ENCODE peak calls at places on chromosomes 13 and 19, in six cellular contexts. X is aorta; G is A549; C is BJ; N is left ventricle myocardium inferior; Y is CD8-positive, alpha-beta memory T cell. S is an unnamed sample.

GRCh38 chr19:3479177-3479818 is 1.0 kb downstream of the SMIM24 start:
- DNase-seq in N (no peak), X (no peak), C (no peak), Y (peak; percentile 51), G (peak; percentile 66), S (no peak)

GRCh38 chr19:29263305-29264080 is 50.5 kb upstream of the UQCRFS1 start:
- DNase-seq in Y (peak; percentile 35), N (peak; percentile 32), C (no peak), X (no peak), G (peak; percentile 64), S (no peak)

GRCh38 chr13:29758591-29759114 is 91.8 kb downstream of the UBL3 start:
- DNase-seq in G (no peak), C (no peak), N (no peak), Y (peak; percentile 32), X (no peak), S (no peak)

GRCh38 chr13:97426695-97427094 is 7.3 kb upstream of the RAP2A start:
- DNase-seq in X (no peak), G (no peak), Y (no peak), N (no peak), C (no peak), S (no peak)

GRCh38 chr13:61463027-61463426 is 47.4 kb upstream of the PCDH20 start:
- DNase-seq in N (no peak), X (no peak), Y (no peak), C (no peak), G (no peak), S (no peak)

GRCh38 chr19:48813123-48813911 is 2.5 kb upstream of the BCAT2 start:
- DNase-seq in C (no peak), X (no peak), G (no peak), Y (no peak), N (no peak), S (no peak)

GRCh38 chr19:47226426-47227346 is 4.3 kb downstream of the BBC3 start:
- DNase-seq in X (peak; percentile 90), Y (peak; percentile 59), G (peak; percentile 95), C (peak; percentile 35), N (peak; percentile 89), S (peak; percentile 69)

GRCh38 chr19:54573330-54573872 is at the start of gene LILRA2:
- DNase-seq in C (no peak), X (no peak), Y (no peak), N (no peak), G (no peak), S (no peak)

GRCh38 chr19:19081642-19082151 is 17.9 kb downstream of the SLC25A42 start:
- DNase-seq in X (no peak), N (peak; percentile 66), Y (no peak), G (no peak), C (no peak), S (no peak)

GRCh38 chr13:98345103-98345899 is 168.2 kb upstream of the RNF113B start:
- DNase-seq in N (no peak), X (no peak), Y (no peak), C (no peak), G (no peak), S (peak; percentile 9)

GRCh38 chr13:72808917-72809500 is 27.1 kb downstream of the PIBF1 start:
- DNase-seq in X (no peak), C (no peak), N (no peak), Y (no peak), G (peak; percentile 9), S (no peak)

GRCh38 chr19:4867534-4868285 is at the start of gene PLIN3:
- DNase-seq in X (peak; percentile 100), G (peak; percentile 96), C (peak; percentile 67), Y (peak; percentile 84), N (peak; percentile 98), S (peak; percentile 96)

GRCh38 chr13:23579886-23580706 is 9.9 kb downstream of the TNFRSF19 start:
- DNase-seq in X (no peak), G (no peak), N (no peak), Y (no peak), C (no peak), S (no peak)

GRCh38 chr19:35211545-35212230 is 16.9 kb downstream of the FAM187B start:
- DNase-seq in C (no peak), N (peak; percentile 33), G (no peak), X (no peak), Y (peak; percentile 77), S (peak; percentile 42)

GRCh38 chr19:35209646-35210045 is 18.9 kb downstream of the FAM187B start:
- DNase-seq in G (no peak), Y (no peak), N (no peak), C (no peak), X (no peak), S (no peak)

GRCh38 chr19:35213678-35214632 is 14.6 kb downstream of the FAM187B start:
- DNase-seq in Y (peak; percentile 70), C (no peak), X (peak; percentile 61), G (peak; percentile 85), N (peak; percentile 35), S (peak; percentile 58)

GRCh38 chr19:35214766-35215422 is 13.6 kb downstream of the FAM187B start:
- DNase-seq in C (no peak), N (no peak), X (no peak), G (no peak), Y (no peak), S (no peak)

DNA sequence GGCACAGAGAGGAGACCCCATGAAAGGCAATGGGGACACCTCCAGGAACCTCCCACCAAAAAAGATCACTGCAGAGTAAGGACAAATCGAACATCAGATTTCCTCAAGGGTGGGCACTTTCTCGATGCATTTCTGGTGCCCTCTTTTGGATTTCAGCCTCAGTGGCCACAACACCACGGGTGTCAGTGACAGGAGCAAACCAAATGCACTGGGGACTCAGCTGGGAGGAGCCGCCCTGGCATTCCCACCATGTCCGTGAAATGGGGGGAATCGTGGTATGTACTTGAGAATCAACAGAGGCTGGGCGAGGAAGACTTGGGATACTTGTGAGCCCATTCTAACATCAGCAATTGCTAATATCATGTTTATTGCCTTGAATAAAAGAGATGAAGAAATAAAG is 16.3 kb downstream of the FAM187B start:
- DNase-seq in X (no peak), N (no peak), Y (no peak), G (no peak), C (no peak), S (no peak)
- H3K4me3 ChIP-seq in X (no peak overlapping the region), N (no peak overlapping the region), Y (peak overlapping the region; percentile 18), G (no peak overlapping the region), C (no peak overlapping the region), S (no peak overlapping the region)

DNA sequence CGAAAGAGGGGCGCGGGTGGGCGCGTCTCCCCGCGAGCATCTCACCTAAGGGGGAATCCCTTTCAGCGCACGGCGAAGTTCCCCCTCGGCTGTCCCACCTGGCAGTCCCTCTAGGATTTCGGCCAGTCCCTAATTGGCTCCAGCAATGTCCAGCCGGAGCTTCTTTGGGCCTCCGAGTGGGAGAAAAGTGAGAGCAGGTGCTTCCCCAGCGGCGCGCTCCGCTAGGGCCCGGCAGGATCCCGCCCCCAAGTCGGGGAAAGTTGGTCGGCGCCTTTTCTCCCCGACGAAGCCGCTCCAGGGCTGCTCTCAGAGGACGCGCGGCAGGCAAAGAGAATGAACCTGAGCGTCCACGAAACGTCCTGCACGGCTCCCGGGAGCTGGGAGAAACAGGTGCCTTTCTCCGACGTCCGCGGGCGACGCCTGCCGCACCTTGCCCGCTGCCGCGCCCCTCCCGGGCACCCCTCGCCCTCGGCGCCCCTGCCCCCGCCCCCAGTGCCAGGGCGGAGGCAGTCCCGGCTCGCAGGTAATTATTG is 366 bp upstream of the KL start:
- DNase-seq in Y (no peak), C (no peak), X (peak; percentile 77), N (peak; percentile 19), G (no peak), S (no peak)
- H3K4me3 ChIP-seq in Y (no peak overlapping the region), C (no peak overlapping the region), X (no peak overlapping the region), N (peak overlapping the region; percentile 76), G (peak overlapping the region; percentile 47), S (peak overlapping the region; percentile 33)

GRCh38 chr13:110262494-110262893 is 44.5 kb downstream of the COL4A1 start:
- DNase-seq in Y (no peak), C (no peak), N (no peak), X (no peak), G (no peak), S (no peak)

GRCh38 chr13:110259651-110260050 is 47.3 kb downstream of the COL4A1 start:
- DNase-seq in C (no peak), Y (no peak), N (no peak), X (no peak), G (no peak), S (no peak)

GRCh38 chr13:110262944-110263343 is 44.0 kb downstream of the COL4A1 start:
- DNase-seq in C (no peak), G (no peak), X (no peak), N (no peak), Y (no peak), S (no peak)

GRCh38 chr13:110262082-110262436 is 44.9 kb downstream of the COL4A1 start:
- DNase-seq in Y (no peak), G (no peak), X (no peak), N (no peak), C (no peak), S (no peak)

DNA sequence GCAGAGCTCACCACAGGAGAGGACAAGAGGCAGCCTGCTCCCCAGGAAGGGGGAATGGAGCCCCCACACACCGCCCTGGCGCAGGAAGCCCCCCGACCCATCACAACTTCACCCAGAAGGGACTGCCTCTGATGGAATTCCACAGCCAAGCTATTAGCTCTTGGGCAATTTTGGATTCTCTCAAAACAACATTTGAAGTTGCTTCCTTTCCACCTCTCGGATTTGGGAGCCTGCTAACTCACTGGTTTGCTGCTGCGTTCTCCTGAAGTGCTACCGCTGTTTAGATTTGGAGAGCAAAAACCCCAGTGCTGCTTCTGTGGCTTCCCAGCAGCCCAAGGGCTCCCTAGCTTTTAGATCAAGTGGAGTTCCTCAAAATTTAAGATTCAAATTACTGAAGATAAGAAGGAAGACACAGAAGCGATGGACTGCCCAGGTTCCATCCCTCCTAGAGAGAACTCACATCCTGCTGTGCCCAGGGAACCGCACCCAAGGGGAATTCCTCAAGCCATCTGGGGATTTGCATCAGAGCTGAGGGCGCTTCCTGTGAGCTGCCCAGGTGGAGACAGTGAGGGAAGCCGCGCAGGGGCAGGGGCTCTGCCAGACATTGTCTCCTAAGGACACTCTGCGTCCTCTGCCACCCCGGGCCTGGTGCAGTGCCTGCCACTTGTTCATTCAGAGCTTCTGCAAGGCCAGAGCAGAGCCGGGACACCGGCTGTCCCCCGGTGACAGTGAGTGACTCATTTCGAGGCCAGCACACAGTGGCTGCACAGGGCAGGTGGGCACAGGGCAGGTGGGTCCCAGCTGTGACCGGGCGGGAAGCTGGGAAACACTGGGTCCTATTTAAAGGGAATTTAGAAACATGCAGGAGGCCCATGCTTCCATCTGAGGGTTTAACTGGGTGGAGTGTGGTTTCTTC is 45.5 kb downstream of the COL4A1 start:
- DNase-seq in G (no peak), Y (no peak), C (no peak), N (no peak), X (no peak), S (no peak)
- H3K4me3 ChIP-seq in G (no peak overlapping the region), Y (no peak overlapping the region), C (no peak overlapping the region), N (no peak overlapping the region), X (no peak overlapping the region), S (no peak overlapping the region)

GRCh38 chr13:106882222-106882621 is 314.3 kb upstream of the ARGLU1 start:
- DNase-seq in N (no peak), X (no peak), Y (no peak), C (no peak), G (no peak), S (no peak)

GRCh38 chr13:106887686-106888085 is 319.7 kb upstream of the ARGLU1 start:
- DNase-seq in C (no peak), G (no peak), N (no peak), Y (no peak), X (no peak), S (no peak)

DNA sequence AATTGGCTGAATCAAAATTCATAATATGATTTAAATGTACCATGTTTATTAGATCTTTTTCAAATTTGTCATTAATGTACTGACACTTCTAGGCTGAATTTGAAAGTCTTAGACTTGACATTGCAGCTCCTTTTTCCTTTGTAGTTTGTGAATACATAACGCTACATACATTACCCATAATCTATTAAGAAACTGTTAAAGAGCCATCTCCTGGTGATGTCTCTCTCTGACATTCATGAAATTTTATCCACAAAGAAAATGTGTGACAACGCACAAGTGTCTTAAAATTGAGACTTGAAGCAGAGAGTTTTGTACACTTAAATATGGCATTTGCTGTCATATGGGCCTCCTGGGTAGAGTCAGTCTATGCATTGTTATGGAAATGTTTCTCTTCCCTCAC is 320.2 kb upstream of the ARGLU1 start:
- DNase-seq in G (no peak), N (no peak), X (no peak), Y (no peak), C (no peak), S (no peak)
- H3K4me3 ChIP-seq in G (no peak overlapping the region), N (no peak overlapping the region), X (no peak overlapping the region), Y (no peak overlapping the region), C (no peak overlapping the region), S (no peak overlapping the region)

S was measured in pancreas.